ENCODE peak calls at places on chromosomes 1 and 21, in seven cellular contexts. D, T, H, Z, O, M and A are unnamed samples.

GRCh38 chr1:186286615-186287317 is 88.3 kb downstream of the TPR start:
- DNase-seq in H (no peak), M (no peak), O (no peak), T (no peak), D (no peak), Z (no peak), A (no peak)

GRCh38 chr1:172146149-172146850 is 274.2 kb upstream of the C1orf105 start:
- DNase-seq in O (no peak), M (no peak), H (no peak), Z (no peak), D (no peak), T (no peak), A (no peak)

GRCh38 chr1:228144213-228145049 is 4.4 kb downstream of the GUK1 start:
- DNase-seq in H (no peak), D (no peak), Z (no peak), T (no peak), O (no peak), M (no peak), A (no peak)

GRCh38 chr1:158901623-158902022 is 29.7 kb upstream of the PYHIN1 start:
- DNase-seq in H (no peak), T (no peak), Z (no peak), M (no peak), D (no peak), O (no peak), A (no peak)

GRCh38 chr1:36703526-36704208 is 221.0 kb upstream of the CSF3R start:
- DNase-seq in O (no peak), D (peak), M (peak), Z (peak), T (peak), H (peak), A (no peak)

GRCh38 chr1:116724765-116725375 is 29.4 kb upstream of the CD2 start:
- DNase-seq in M (peak), O (peak), H (no peak), Z (peak), D (peak), T (peak), A (no peak)

GRCh38 chr21:38747796-38748195 is 57.9 kb upstream of the ETS2 start:
- DNase-seq in M (no peak), T (no peak), Z (no peak), H (no peak), O (no peak), D (no peak), A (no peak)

GRCh38 chr1:228334226-228334935 is 72.3 kb downstream of the TRIM11 start:
- DNase-seq in T (no peak), O (no peak), M (peak), Z (no peak), D (no peak), H (peak), A (no peak)

GRCh38 chr1:210132582-210132981 is 100.0 kb upstream of the SERTAD4 start:
- DNase-seq in O (no peak), M (no peak), Z (peak), D (peak), H (no peak), T (peak), A (no peak)

GRCh38 chr1:227883073-227883520 is 64.6 kb downstream of the WNT9A start:
- DNase-seq in D (no peak), H (peak), O (no peak), T (no peak), M (no peak), Z (no peak), A (no peak)

GRCh38 chr1:154726443-154726842 is 118.5 kb upstream of the ADAR start:
- DNase-seq in M (no peak), H (no peak), D (no peak), O (no peak), Z (no peak), T (no peak), A (no peak)

GRCh38 chr1:101122452-101123166 is 97.0 kb upstream of the DPH5 start:
- DNase-seq in H (no peak), M (no peak), Z (no peak), D (no peak), O (no peak), T (peak), A (no peak)

GRCh38 chr1:192607836-192608235 is 28.1 kb upstream of the RGS13 start:
- DNase-seq in D (no peak), M (no peak), H (no peak), T (no peak), Z (peak), O (no peak), A (no peak)

GRCh38 chr21:36716836-36717235 is 17.9 kb downstream of the SIM2 start:
- DNase-seq in Z (peak), O (no peak), M (no peak), T (no peak), D (no peak), H (no peak), A (no peak)

GRCh38 chr1:108719654-108720435 is 7.1 kb downstream of the FNDC7 start:
- DNase-seq in H (no peak), Z (no peak), M (no peak), T (peak), O (peak), D (no peak), A (no peak)